ENCODE peak calls at places on chromosomes 3 and 15, in nine cellular contexts. One of them, this sample, is unnamed.

GRCh38 chr15:73964736-73965093 is 27.4 kb downstream of the STOML1 start:
- DNase-seq in astrocyte of the spinal cord: peak
- DNase-seq in WTC11: peak
- DNase-seq in sigmoid colon: peak
- DNase-seq in A549: peak
- DNase-seq in RWPE1: peak
- DNase-seq in HCT116: peak
- DNase-seq in HepG2: peak
- DNase-seq in heart left ventricle: peak
- DNase-seq in this sample: no peak

GRCh38 chr3:106215047-106215446 is 346.2 kb upstream of the CBLB start:
- DNase-seq in astrocyte of the spinal cord: peak
- DNase-seq in sigmoid colon: no peak
- DNase-seq in heart left ventricle: no peak
- DNase-seq in HepG2: no peak
- DNase-seq in WTC11: no peak
- DNase-seq in A549: no peak
- DNase-seq in RWPE1: no peak
- DNase-seq in HCT116: no peak
- DNase-seq in this sample: no peak

GRCh38 chr3:9468460-9468859 is 71.0 kb downstream of the SETD5 start:
- DNase-seq in sigmoid colon: no peak
- DNase-seq in heart left ventricle: no peak
- DNase-seq in RWPE1: no peak
- DNase-seq in A549: no peak
- DNase-seq in WTC11: no peak
- DNase-seq in HepG2: no peak
- DNase-seq in HCT116: no peak
- DNase-seq in astrocyte of the spinal cord: no peak
- DNase-seq in this sample: no peak

GRCh38 chr3:156010829-156011228 is 109.5 kb upstream of the KCNAB1 start:
- DNase-seq in A549: peak
- DNase-seq in WTC11: peak
- DNase-seq in HepG2: peak
- DNase-seq in HCT116: peak
- DNase-seq in heart left ventricle: no peak
- DNase-seq in RWPE1: peak
- DNase-seq in sigmoid colon: no peak
- DNase-seq in astrocyte of the spinal cord: no peak
- DNase-seq in this sample: no peak

GRCh38 chr3:54262541-54262940 is 140.2 kb downstream of the CACNA2D3 start:
- DNase-seq in HepG2: no peak
- DNase-seq in astrocyte of the spinal cord: no peak
- DNase-seq in sigmoid colon: no peak
- DNase-seq in HCT116: no peak
- DNase-seq in WTC11: no peak
- DNase-seq in A549: no peak
- DNase-seq in RWPE1: no peak
- DNase-seq in heart left ventricle: no peak
- DNase-seq in this sample: no peak

GRCh38 chr3:70000028-70000410 is 486 bp downstream of the SAMMSON start:
- DNase-seq in astrocyte of the spinal cord: no peak
- DNase-seq in HCT116: no peak
- DNase-seq in sigmoid colon: no peak
- DNase-seq in A549: no peak
- DNase-seq in RWPE1: no peak
- DNase-seq in WTC11: no peak
- DNase-seq in HepG2: no peak
- DNase-seq in heart left ventricle: no peak
- DNase-seq in this sample: no peak

GRCh38 chr15:25175789-25176615 is 221.2 kb downstream of the SNRPN start:
- DNase-seq in astrocyte of the spinal cord: no peak
- DNase-seq in A549: no peak
- DNase-seq in sigmoid colon: no peak
- DNase-seq in RWPE1: no peak
- DNase-seq in HCT116: no peak
- DNase-seq in HepG2: no peak
- DNase-seq in WTC11: peak
- DNase-seq in heart left ventricle: no peak
- DNase-seq in this sample: no peak

GRCh38 chr15:39247574-39247973 is 333.3 kb upstream of the THBS1 start:
- DNase-seq in HCT116: no peak
- DNase-seq in WTC11: no peak
- DNase-seq in A549: no peak
- DNase-seq in RWPE1: no peak
- DNase-seq in HepG2: no peak
- DNase-seq in astrocyte of the spinal cord: peak
- DNase-seq in sigmoid colon: no peak
- DNase-seq in heart left ventricle: no peak
- DNase-seq in this sample: no peak

GRCh38 chr3:24202071-24202470 is 257.0 kb downstream of the NR1D2 start:
- DNase-seq in HepG2: no peak
- DNase-seq in HCT116: no peak
- DNase-seq in WTC11: no peak
- DNase-seq in A549: no peak
- DNase-seq in astrocyte of the spinal cord: no peak
- DNase-seq in RWPE1: no peak
- DNase-seq in sigmoid colon: no peak
- DNase-seq in heart left ventricle: no peak
- DNase-seq in this sample: no peak

GRCh38 chr15:74240002-74240568 is 4.0 kb downstream of the CCDC33 start:
- DNase-seq in HCT116: peak
- DNase-seq in astrocyte of the spinal cord: peak
- DNase-seq in heart left ventricle: peak
- DNase-seq in WTC11: peak
- DNase-seq in sigmoid colon: peak
- DNase-seq in HepG2: peak
- DNase-seq in RWPE1: peak
- DNase-seq in A549: peak
- DNase-seq in this sample: peak

GRCh38 chr15:40042791-40043320 is 3.9 kb upstream of the SRP14 start:
- DNase-seq in WTC11: no peak
- DNase-seq in HCT116: no peak
- DNase-seq in astrocyte of the spinal cord: no peak
- DNase-seq in heart left ventricle: no peak
- DNase-seq in sigmoid colon: peak
- DNase-seq in A549: no peak
- DNase-seq in RWPE1: no peak
- DNase-seq in HepG2: no peak
- DNase-seq in this sample: no peak

DNA sequence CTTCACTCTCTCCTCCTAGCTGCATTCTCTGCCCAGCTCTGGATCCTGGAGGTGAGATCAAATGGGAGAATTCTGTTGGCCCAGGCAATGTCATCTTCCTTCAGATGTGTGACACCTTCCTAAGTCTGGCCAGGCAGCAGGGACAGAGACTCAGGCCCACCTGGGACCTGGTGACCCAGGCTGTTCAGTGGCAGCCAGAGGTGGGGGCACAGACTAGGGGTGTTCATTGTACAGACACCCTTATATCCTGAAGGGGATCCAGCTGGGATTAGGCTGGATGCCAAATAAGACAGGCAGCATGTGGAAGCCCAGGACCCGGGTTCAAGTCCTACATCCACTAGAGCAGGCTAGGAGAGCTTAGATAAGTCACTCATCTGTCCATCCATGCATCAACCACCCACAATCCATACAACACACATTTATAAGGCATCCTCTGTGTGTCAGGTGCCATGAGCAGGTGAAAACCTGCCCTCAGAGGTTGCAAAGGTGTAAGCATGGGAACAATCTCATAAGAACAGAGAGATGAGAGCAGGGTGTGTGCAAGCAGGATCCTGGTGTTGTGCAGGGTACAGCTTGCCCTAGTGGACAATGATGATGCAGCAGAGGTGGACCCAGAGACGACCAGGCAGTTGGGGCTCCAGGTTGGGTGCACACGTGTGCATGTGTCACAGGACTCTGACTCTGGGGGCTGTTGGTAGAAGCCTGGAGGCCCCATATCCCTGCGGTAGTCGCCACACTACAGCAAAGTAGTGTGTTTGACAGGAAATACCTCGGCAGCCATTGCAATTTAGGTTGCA is 18.3 kb upstream of the RPL29 start:
- DNase-seq in astrocyte of the spinal cord: no peak
- DNase-seq in heart left ventricle: no peak
- DNase-seq in HepG2: no peak
- DNase-seq in RWPE1: no peak
- DNase-seq in WTC11: no peak
- DNase-seq in HCT116: no peak
- DNase-seq in sigmoid colon: no peak
- DNase-seq in A549: no peak
- DNase-seq in this sample: no peak
- TF ChIP-seq CTCF in astrocyte of the spinal cord: no peak
- TF ChIP-seq CTCF in heart left ventricle: no peak
- TF ChIP-seq CTCF in HepG2: no peak
- TF ChIP-seq CTCF in RWPE1: no peak
- TF ChIP-seq CTCF in WTC11: no peak
- TF ChIP-seq CTCF in HCT116: no peak
- TF ChIP-seq CTCF in sigmoid colon: no peak
- TF ChIP-seq CTCF in A549: no peak
- TF ChIP-seq CTCF in this sample: no peak

GRCh38 chr3:190119734-190120133 is 963 bp downstream of the P3H2 start:
- DNase-seq in HCT116: no peak
- DNase-seq in astrocyte of the spinal cord: no peak
- DNase-seq in HepG2: no peak
- DNase-seq in heart left ventricle: no peak
- DNase-seq in sigmoid colon: no peak
- DNase-seq in WTC11: no peak
- DNase-seq in A549: no peak
- DNase-seq in RWPE1: no peak
- DNase-seq in this sample: no peak
- TF ChIP-seq CTCF in HCT116: no peak
- TF ChIP-seq CTCF in astrocyte of the spinal cord: no peak
- TF ChIP-seq CTCF in HepG2: no peak
- TF ChIP-seq CTCF in heart left ventricle: no peak
- TF ChIP-seq CTCF in sigmoid colon: no peak
- TF ChIP-seq CTCF in WTC11: no peak
- TF ChIP-seq CTCF in A549: no peak
- TF ChIP-seq CTCF in RWPE1: no peak
- TF ChIP-seq CTCF in this sample: no peak

GRCh38 chr15:71103102-71103676 is 12.1 kb upstream of the THSD4 start:
- DNase-seq in RWPE1: peak
- DNase-seq in A549: no peak
- DNase-seq in HCT116: peak
- DNase-seq in WTC11: no peak
- DNase-seq in sigmoid colon: peak
- DNase-seq in HepG2: peak
- DNase-seq in heart left ventricle: peak
- DNase-seq in astrocyte of the spinal cord: peak
- DNase-seq in this sample: no peak
- TF ChIP-seq CTCF in RWPE1: no peak
- TF ChIP-seq CTCF in A549: peak
- TF ChIP-seq CTCF in HCT116: peak
- TF ChIP-seq CTCF in WTC11: no peak
- TF ChIP-seq CTCF in sigmoid colon: no peak
- TF ChIP-seq CTCF in HepG2: peak
- TF ChIP-seq CTCF in heart left ventricle: peak
- TF ChIP-seq CTCF in astrocyte of the spinal cord: peak
- TF ChIP-seq CTCF in this sample: peak

GRCh38 chr3:152508705-152509104 is 240.0 kb downstream of the MBNL1 start:
- DNase-seq in HCT116: peak
- DNase-seq in astrocyte of the spinal cord: no peak
- DNase-seq in RWPE1: peak
- DNase-seq in sigmoid colon: no peak
- DNase-seq in WTC11: no peak
- DNase-seq in HepG2: peak
- DNase-seq in A549: peak
- DNase-seq in heart left ventricle: no peak
- DNase-seq in this sample: no peak
- TF ChIP-seq CTCF in HCT116: peak
- TF ChIP-seq CTCF in astrocyte of the spinal cord: no peak
- TF ChIP-seq CTCF in RWPE1: peak
- TF ChIP-seq CTCF in sigmoid colon: no peak
- TF ChIP-seq CTCF in WTC11: no peak
- TF ChIP-seq CTCF in HepG2: no peak
- TF ChIP-seq CTCF in A549: peak
- TF ChIP-seq CTCF in heart left ventricle: peak
- TF ChIP-seq CTCF in this sample: no peak

DNA sequence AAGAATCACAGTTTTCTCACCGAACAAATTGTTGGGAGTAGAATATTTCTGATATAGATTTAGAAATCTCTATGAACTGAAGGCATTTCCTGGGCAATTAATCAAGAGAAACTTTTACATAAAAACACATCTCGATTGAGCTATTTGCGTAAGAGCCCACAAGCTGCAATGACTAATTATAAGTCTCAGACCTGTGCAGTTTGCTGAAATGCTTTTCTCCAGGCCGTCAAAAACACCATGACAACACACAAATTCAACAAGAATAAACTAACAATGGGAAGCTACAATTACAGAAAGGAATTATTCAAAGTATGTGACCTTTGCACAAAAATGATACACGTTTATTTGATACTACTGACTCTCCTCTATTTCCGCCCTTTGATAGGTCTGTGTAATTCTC is 481.2 kb upstream of the WNT5A start:
- DNase-seq in A549: no peak
- DNase-seq in astrocyte of the spinal cord: peak
- DNase-seq in HCT116: no peak
- DNase-seq in heart left ventricle: no peak
- DNase-seq in RWPE1: no peak
- DNase-seq in WTC11: no peak
- DNase-seq in HepG2: no peak
- DNase-seq in sigmoid colon: no peak
- DNase-seq in this sample: no peak
- TF ChIP-seq CTCF in A549: no peak
- TF ChIP-seq CTCF in astrocyte of the spinal cord: no peak
- TF ChIP-seq CTCF in HCT116: no peak
- TF ChIP-seq CTCF in heart left ventricle: no peak
- TF ChIP-seq CTCF in RWPE1: no peak
- TF ChIP-seq CTCF in WTC11: no peak
- TF ChIP-seq CTCF in HepG2: no peak
- TF ChIP-seq CTCF in sigmoid colon: no peak
- TF ChIP-seq CTCF in this sample: no peak

DNA sequence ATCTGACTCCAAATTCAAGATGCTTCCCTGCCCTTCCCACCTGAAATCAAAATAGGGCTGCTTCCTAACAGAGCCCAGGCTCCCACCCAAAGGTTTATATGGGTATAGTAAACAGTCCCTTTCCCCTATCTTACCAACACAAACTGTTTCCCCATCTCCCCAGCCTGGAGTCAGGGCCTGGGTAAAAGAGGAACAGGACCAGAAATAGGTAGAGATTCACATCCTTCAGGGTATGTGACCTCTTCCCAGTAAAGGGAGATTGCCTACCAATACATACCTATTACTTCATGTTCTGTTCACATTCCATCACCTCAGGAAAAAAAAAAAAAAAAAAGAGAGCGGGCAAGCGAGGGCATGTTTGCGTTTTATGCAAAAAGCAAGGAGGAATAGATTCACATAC is 9.7 kb upstream of the SHF start:
- DNase-seq in heart left ventricle: no peak
- DNase-seq in A549: no peak
- DNase-seq in sigmoid colon: no peak
- DNase-seq in WTC11: no peak
- DNase-seq in HCT116: no peak
- DNase-seq in RWPE1: peak
- DNase-seq in HepG2: no peak
- DNase-seq in astrocyte of the spinal cord: no peak
- DNase-seq in this sample: no peak
- TF ChIP-seq CTCF in heart left ventricle: no peak
- TF ChIP-seq CTCF in A549: no peak
- TF ChIP-seq CTCF in sigmoid colon: no peak
- TF ChIP-seq CTCF in WTC11: no peak
- TF ChIP-seq CTCF in HCT116: no peak
- TF ChIP-seq CTCF in RWPE1: no peak
- TF ChIP-seq CTCF in HepG2: no peak
- TF ChIP-seq CTCF in astrocyte of the spinal cord: no peak
- TF ChIP-seq CTCF in this sample: no peak

GRCh38 chr3:63232764-63233396 is 45.2 kb upstream of the SYNPR start:
- DNase-seq in WTC11: no peak
- DNase-seq in heart left ventricle: no peak
- DNase-seq in astrocyte of the spinal cord: peak
- DNase-seq in HepG2: no peak
- DNase-seq in A549: no peak
- DNase-seq in HCT116: no peak
- DNase-seq in RWPE1: no peak
- DNase-seq in sigmoid colon: no peak
- DNase-seq in this sample: no peak
- TF ChIP-seq CTCF in WTC11: no peak
- TF ChIP-seq CTCF in heart left ventricle: peak
- TF ChIP-seq CTCF in astrocyte of the spinal cord: peak
- TF ChIP-seq CTCF in HepG2: no peak
- TF ChIP-seq CTCF in A549: peak
- TF ChIP-seq CTCF in HCT116: peak
- TF ChIP-seq CTCF in RWPE1: peak
- TF ChIP-seq CTCF in sigmoid colon: no peak
- TF ChIP-seq CTCF in this sample: peak